ENCODE peak calls at places on chromosomes 5 and 9, in four cellular contexts. One of them, this sample, is unnamed.

GRCh38 chr9:136943291-136944093 is 1.0 kb downstream of the FBXW5 start:
- DNase-seq in foreskin keratinocyte: no peak
- DNase-seq in esophagus squamous epithelium: no peak
- DNase-seq in cardiac muscle cell: peak; percentile 35
- DNase-seq in this sample: no peak

GRCh38 chr9:14618851-14619250 is 74.4 kb downstream of the ZDHHC21 start:
- DNase-seq in esophagus squamous epithelium: no peak
- DNase-seq in foreskin keratinocyte: no peak
- DNase-seq in cardiac muscle cell: no peak
- DNase-seq in this sample: no peak

GRCh38 chr5:40688127-40688756 is 8.5 kb downstream of the PTGER4 start:
- DNase-seq in esophagus squamous epithelium: peak; percentile 12
- DNase-seq in foreskin keratinocyte: no peak
- DNase-seq in cardiac muscle cell: peak; percentile 91
- DNase-seq in this sample: peak; percentile 89

GRCh38 chr5:114789773-114790402 is 379.8 kb downstream of the TRIM36 start:
- DNase-seq in esophagus squamous epithelium: no peak
- DNase-seq in cardiac muscle cell: peak; percentile 19
- DNase-seq in foreskin keratinocyte: no peak
- DNase-seq in this sample: no peak

GRCh38 chr5:39420482-39421145 is 4.2 kb downstream of the DAB2 start:
- DNase-seq in esophagus squamous epithelium: no peak
- DNase-seq in cardiac muscle cell: peak; percentile 89
- DNase-seq in foreskin keratinocyte: no peak
- DNase-seq in this sample: peak; percentile 40

GRCh38 chr5:180090098-180090768 is 18.7 kb upstream of the RNF130 start:
- DNase-seq in cardiac muscle cell: peak; percentile 85
- DNase-seq in foreskin keratinocyte: no peak
- DNase-seq in esophagus squamous epithelium: no peak
- DNase-seq in this sample: peak; percentile 68

GRCh38 chr5:101393795-101394450 is 490.8 kb upstream of the ST8SIA4 start:
- DNase-seq in esophagus squamous epithelium: no peak
- DNase-seq in cardiac muscle cell: no peak
- DNase-seq in foreskin keratinocyte: no peak
- DNase-seq in this sample: no peak

GRCh38 chr5:129359450-129359849 is 100.6 kb upstream of the ADAMTS19 start:
- DNase-seq in foreskin keratinocyte: peak; percentile 82
- DNase-seq in esophagus squamous epithelium: no peak
- DNase-seq in cardiac muscle cell: no peak
- DNase-seq in this sample: no peak

GRCh38 chr9:78958887-78959286 is 612.9 kb upstream of the TLE4 start:
- DNase-seq in esophagus squamous epithelium: no peak
- DNase-seq in cardiac muscle cell: no peak
- DNase-seq in foreskin keratinocyte: no peak
- DNase-seq in this sample: no peak

GRCh38 chr5:26894719-26895263 is 143.6 kb downstream of the CDH9 start:
- DNase-seq in cardiac muscle cell: peak; percentile 3
- DNase-seq in foreskin keratinocyte: peak; percentile 21
- DNase-seq in esophagus squamous epithelium: no peak
- DNase-seq in this sample: no peak

GRCh38 chr5:63145167-63145566 is 566.5 kb downstream of the LRRC70 start:
- DNase-seq in foreskin keratinocyte: no peak
- DNase-seq in cardiac muscle cell: peak; percentile 27
- DNase-seq in esophagus squamous epithelium: no peak
- DNase-seq in this sample: peak; percentile 8

GRCh38 chr9:96116275-96117051 is 185.5 kb downstream of the HSD17B3 start:
- DNase-seq in cardiac muscle cell: peak; percentile 11
- DNase-seq in esophagus squamous epithelium: no peak
- DNase-seq in foreskin keratinocyte: no peak
- DNase-seq in this sample: no peak

GRCh38 chr5:137672001-137672400 is 63.9 kb downstream of the KLHL3 start:
- DNase-seq in cardiac muscle cell: no peak
- DNase-seq in esophagus squamous epithelium: no peak
- DNase-seq in foreskin keratinocyte: no peak
- DNase-seq in this sample: no peak

GRCh38 chr9:93477397-93477796 is 24.0 kb upstream of the FAM120AOS start:
- DNase-seq in foreskin keratinocyte: no peak
- DNase-seq in cardiac muscle cell: no peak
- DNase-seq in esophagus squamous epithelium: no peak
- DNase-seq in this sample: no peak

GRCh38 chr5:138595396-138595795 is 20.2 kb upstream of the HSPA9 start:
- DNase-seq in esophagus squamous epithelium: no peak
- DNase-seq in cardiac muscle cell: no peak
- DNase-seq in foreskin keratinocyte: no peak
- DNase-seq in this sample: no peak

GRCh38 chr9:14313378-14313940 is 482 bp downstream of the NFIB start:
- DNase-seq in cardiac muscle cell: no peak
- DNase-seq in esophagus squamous epithelium: no peak
- DNase-seq in foreskin keratinocyte: peak; percentile 35
- DNase-seq in this sample: no peak

GRCh38 chr5:173202266-173202875 is 32.6 kb downstream of the NKX2-5 start:
- DNase-seq in esophagus squamous epithelium: no peak
- DNase-seq in cardiac muscle cell: no peak
- DNase-seq in foreskin keratinocyte: no peak
- DNase-seq in this sample: no peak

GRCh38 chr9:127569819-127570401 is 42.2 kb upstream of the STXBP1 start:
- DNase-seq in esophagus squamous epithelium: no peak
- DNase-seq in cardiac muscle cell: no peak
- DNase-seq in foreskin keratinocyte: no peak
- DNase-seq in this sample: no peak

GRCh38 chr9:123978981-123979380 is 32.6 kb upstream of the LHX2 start:
- DNase-seq in esophagus squamous epithelium: no peak
- DNase-seq in cardiac muscle cell: no peak
- DNase-seq in foreskin keratinocyte: no peak
- DNase-seq in this sample: no peak

GRCh38 chr5:6221141-6221626 is 157.2 kb downstream of the MED10 start:
- DNase-seq in cardiac muscle cell: no peak
- DNase-seq in esophagus squamous epithelium: no peak
- DNase-seq in foreskin keratinocyte: no peak
- DNase-seq in this sample: no peak

GRCh38 chr9:104633976-104634520 is 16.0 kb upstream of the OR13C9 start:
- DNase-seq in esophagus squamous epithelium: no peak
- DNase-seq in cardiac muscle cell: no peak
- DNase-seq in foreskin keratinocyte: no peak
- DNase-seq in this sample: no peak

GRCh38 chr5:82050955-82051354 is 79.1 kb downstream of the ATG10 start:
- DNase-seq in esophagus squamous epithelium: no peak
- DNase-seq in cardiac muscle cell: no peak
- DNase-seq in foreskin keratinocyte: no peak
- DNase-seq in this sample: no peak

GRCh38 chr9:75866273-75866871 is 24.1 kb upstream of the PCSK5 start:
- DNase-seq in foreskin keratinocyte: no peak
- DNase-seq in esophagus squamous epithelium: no peak
- DNase-seq in cardiac muscle cell: peak; percentile 66
- DNase-seq in this sample: peak; percentile 56

GRCh38 chr5:59656351-59657254 is 236.9 kb downstream of the PDE4D start:
- DNase-seq in foreskin keratinocyte: no peak
- DNase-seq in esophagus squamous epithelium: no peak
- DNase-seq in cardiac muscle cell: peak; percentile 46
- DNase-seq in this sample: no peak

GRCh38 chr5:86170194-86170593 is 447.5 kb upstream of the COX7C start:
- DNase-seq in esophagus squamous epithelium: no peak
- DNase-seq in foreskin keratinocyte: no peak
- DNase-seq in cardiac muscle cell: no peak
- DNase-seq in this sample: no peak

GRCh38 chr5:80988419-80988925 is 28.3 kb downstream of the RASGRF2 start:
- DNase-seq in esophagus squamous epithelium: no peak
- DNase-seq in foreskin keratinocyte: no peak
- DNase-seq in cardiac muscle cell: no peak
- DNase-seq in this sample: no peak

GRCh38 chr9:4573634-4574391 is 83.5 kb downstream of the SLC1A1 start:
- DNase-seq in cardiac muscle cell: no peak
- DNase-seq in esophagus squamous epithelium: no peak
- DNase-seq in foreskin keratinocyte: no peak
- DNase-seq in this sample: no peak

GRCh38 chr5:169668732-169669131 is 31.7 kb downstream of the DOCK2 start:
- DNase-seq in foreskin keratinocyte: no peak
- DNase-seq in cardiac muscle cell: peak; percentile 28
- DNase-seq in esophagus squamous epithelium: no peak
- DNase-seq in this sample: no peak

GRCh38 chr9:96514108-96514824 is 64.3 kb downstream of the HABP4 start:
- DNase-seq in cardiac muscle cell: peak; percentile 75
- DNase-seq in foreskin keratinocyte: no peak
- DNase-seq in esophagus squamous epithelium: no peak
- DNase-seq in this sample: no peak

GRCh38 chr5:102537011-102537410 is 38.2 kb upstream of the SLCO6A1 start:
- DNase-seq in cardiac muscle cell: no peak
- DNase-seq in foreskin keratinocyte: no peak
- DNase-seq in esophagus squamous epithelium: no peak
- DNase-seq in this sample: no peak

DNA sequence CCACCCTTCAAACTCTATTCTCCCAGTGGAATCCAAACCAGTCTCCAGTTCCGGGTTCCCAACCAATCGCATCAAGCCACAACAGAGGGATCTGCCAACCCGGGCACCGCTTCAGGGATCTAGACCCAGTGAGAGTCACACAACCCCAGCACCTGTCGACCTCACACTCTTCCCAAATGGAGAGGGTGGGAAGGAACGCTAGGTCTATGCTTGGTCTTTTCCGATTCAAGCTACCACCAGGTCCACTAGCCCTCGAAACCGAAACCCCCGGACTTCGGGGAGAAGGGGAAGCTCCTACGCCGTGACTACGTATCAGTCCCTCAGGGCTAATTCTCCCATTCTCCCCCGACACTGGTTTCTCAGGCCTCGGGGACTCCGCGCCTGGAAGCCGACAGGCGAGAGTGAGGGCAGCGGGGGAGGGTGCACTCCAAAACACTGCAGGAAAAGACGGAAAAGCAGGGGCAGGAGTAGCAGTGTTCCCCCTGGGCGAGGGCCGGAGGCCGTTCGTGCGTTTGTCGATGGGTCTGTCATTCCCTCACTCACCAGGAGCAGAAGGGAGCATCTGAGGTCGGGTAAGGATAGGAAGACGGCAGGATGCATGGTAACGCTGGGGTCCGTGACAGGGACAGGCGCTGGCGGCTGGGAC is 436 bp downstream of the ERP44 start:
- DNase-seq in foreskin keratinocyte: peak; percentile 72
- DNase-seq in esophagus squamous epithelium: no peak
- DNase-seq in cardiac muscle cell: peak; percentile 38
- DNase-seq in this sample: peak; percentile 33
- TF ChIP-seq CTCF in foreskin keratinocyte: no peak
- TF ChIP-seq CTCF in esophagus squamous epithelium: no peak
- TF ChIP-seq CTCF in cardiac muscle cell: no peak
- TF ChIP-seq CTCF in this sample: no peak

DNA sequence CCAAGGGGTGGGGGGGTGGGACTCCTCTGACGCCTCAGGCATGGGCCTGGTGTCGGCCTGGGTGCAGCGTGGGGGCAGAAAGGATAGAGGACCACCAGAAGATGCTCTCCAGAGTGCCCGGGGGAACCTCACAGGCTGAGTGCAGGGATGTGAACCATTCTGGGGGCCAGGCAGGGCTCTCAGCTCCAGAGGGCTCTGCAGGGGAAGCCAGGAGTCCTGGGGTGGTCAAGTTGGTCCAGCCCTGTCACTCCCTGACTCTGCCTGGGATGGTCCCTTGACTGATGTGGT is 6.5 kb downstream of the GFI1B start:
- DNase-seq in esophagus squamous epithelium: no peak
- DNase-seq in foreskin keratinocyte: no peak
- DNase-seq in cardiac muscle cell: no peak
- DNase-seq in this sample: no peak
- H3K4me1 ChIP-seq in esophagus squamous epithelium: no peaks in the 10 kb centered on the region
- H3K4me1 ChIP-seq in foreskin keratinocyte: no peaks in the 10 kb centered on the region
- H3K4me1 ChIP-seq in cardiac muscle cell: peaks cover 5% of the 10 kb centered on the region
- H3K4me1 ChIP-seq in this sample: peaks cover 6% of the 10 kb centered on the region

GRCh38 chr9:109315889-109316640 is 4.8 kb downstream of the EPB41L4B start:
- DNase-seq in cardiac muscle cell: peak; percentile 53
- DNase-seq in foreskin keratinocyte: peak; percentile 86
- DNase-seq in esophagus squamous epithelium: no peak
- DNase-seq in this sample: peak; percentile 70
- H3K27ac ChIP-seq in cardiac muscle cell: no peak overlapping the region
- H3K27ac ChIP-seq in foreskin keratinocyte: no peak overlapping the region
- H3K27ac ChIP-seq in esophagus squamous epithelium: no peak overlapping the region
- H3K27ac ChIP-seq in this sample: peak overlapping the region; percentile 60

GRCh38 chr9:37395229-37395628 is 27.3 kb upstream of the GRHPR start:
- DNase-seq in esophagus squamous epithelium: no peak
- DNase-seq in foreskin keratinocyte: no peak
- DNase-seq in cardiac muscle cell: no peak
- DNase-seq in this sample: no peak

GRCh38 chr9:37395663-37396062 is 26.8 kb upstream of the GRHPR start:
- DNase-seq in cardiac muscle cell: no peak
- DNase-seq in foreskin keratinocyte: no peak
- DNase-seq in esophagus squamous epithelium: no peak
- DNase-seq in this sample: no peak

GRCh38 chr9:37386988-37387387 is 35.5 kb upstream of the GRHPR start:
- DNase-seq in foreskin keratinocyte: no peak
- DNase-seq in cardiac muscle cell: no peak
- DNase-seq in esophagus squamous epithelium: no peak
- DNase-seq in this sample: no peak

GRCh38 chr9:37392272-37392671 is 30.2 kb upstream of the GRHPR start:
- DNase-seq in esophagus squamous epithelium: no peak
- DNase-seq in foreskin keratinocyte: no peak
- DNase-seq in cardiac muscle cell: no peak
- DNase-seq in this sample: no peak

GRCh38 chr9:37390759-37391158 is 31.7 kb upstream of the GRHPR start:
- DNase-seq in foreskin keratinocyte: no peak
- DNase-seq in esophagus squamous epithelium: no peak
- DNase-seq in cardiac muscle cell: peak; percentile 22
- DNase-seq in this sample: no peak
- TF ChIP-seq CTCF in foreskin keratinocyte: peak; percentile 65
- TF ChIP-seq CTCF in esophagus squamous epithelium: peak; percentile 45
- TF ChIP-seq CTCF in cardiac muscle cell: peak; percentile 28
- TF ChIP-seq CTCF in this sample: no peak

GRCh38 chr9:89426389-89426961 is 71.4 kb downstream of the SEMA4D start:
- DNase-seq in cardiac muscle cell: no peak
- DNase-seq in foreskin keratinocyte: no peak
- DNase-seq in esophagus squamous epithelium: no peak
- DNase-seq in this sample: no peak

GRCh38 chr9:89427621-89428221 is 70.2 kb downstream of the SEMA4D start:
- DNase-seq in cardiac muscle cell: no peak
- DNase-seq in foreskin keratinocyte: no peak
- DNase-seq in esophagus squamous epithelium: no peak
- DNase-seq in this sample: no peak

GRCh38 chr9:89430995-89431394 is 66.9 kb downstream of the SEMA4D start:
- DNase-seq in foreskin keratinocyte: no peak
- DNase-seq in esophagus squamous epithelium: no peak
- DNase-seq in cardiac muscle cell: no peak
- DNase-seq in this sample: no peak

GRCh38 chr9:89428222-89428761 is 69.6 kb downstream of the SEMA4D start:
- DNase-seq in foreskin keratinocyte: no peak
- DNase-seq in esophagus squamous epithelium: no peak
- DNase-seq in cardiac muscle cell: no peak
- DNase-seq in this sample: no peak

GRCh38 chr9:89428901-89429890 is 68.7 kb downstream of the SEMA4D start:
- DNase-seq in cardiac muscle cell: no peak
- DNase-seq in foreskin keratinocyte: no peak
- DNase-seq in esophagus squamous epithelium: no peak
- DNase-seq in this sample: no peak
- H3K4me1 ChIP-seq in cardiac muscle cell: no peaks in the 10 kb centered on the region
- H3K4me1 ChIP-seq in foreskin keratinocyte: no peaks in the 10 kb centered on the region
- H3K4me1 ChIP-seq in esophagus squamous epithelium: peaks cover 9% of the 10 kb centered on the region
- H3K4me1 ChIP-seq in this sample: peaks cover 71% of the 10 kb centered on the region

This sample was measured in heart right ventricle.